ENCODE peak calls at places on chromosomes 12 and 14, in four cellular contexts. One of them, this sample, is unnamed.

GRCh38 chr12:80269953-80270552 is 170.7 kb downstream of the OTOGL start:
- DNase-seq in stomach: no peak
- DNase-seq in CD4-positive, alpha-beta T cell: no peak
- DNase-seq in lung: no peak
- DNase-seq in this sample: peak; percentile 15

GRCh38 chr14:75446447-75446846 is 18.6 kb downstream of the JDP2 start:
- DNase-seq in stomach: no peak
- DNase-seq in CD4-positive, alpha-beta T cell: no peak
- DNase-seq in lung: no peak
- DNase-seq in this sample: no peak

GRCh38 chr14:63840981-63841380 is 11.8 kb upstream of the SYNE2 start:
- DNase-seq in stomach: peak; percentile 36
- DNase-seq in CD4-positive, alpha-beta T cell: peak; percentile 57
- DNase-seq in lung: no peak
- DNase-seq in this sample: no peak

GRCh38 chr12:93572712-93573551 is 457 bp downstream of the SOCS2 start:
- DNase-seq in stomach: no peak
- DNase-seq in CD4-positive, alpha-beta T cell: peak; percentile 22
- DNase-seq in lung: no peak
- DNase-seq in this sample: peak; percentile 47

GRCh38 chr14:100282083-100282350 is 24.2 kb downstream of the SLC25A29 start:
- DNase-seq in stomach: no peak
- DNase-seq in CD4-positive, alpha-beta T cell: no peak
- DNase-seq in lung: no peak
- DNase-seq in this sample: no peak

GRCh38 chr12:5022465-5023061 is 21.1 kb upstream of the KCNA5 start:
- DNase-seq in stomach: peak; percentile 44
- DNase-seq in CD4-positive, alpha-beta T cell: peak; percentile 6
- DNase-seq in lung: no peak
- DNase-seq in this sample: peak; percentile 53

GRCh38 chr12:123329799-123330198 is 34.8 kb downstream of the SBNO1 start:
- DNase-seq in stomach: no peak
- DNase-seq in CD4-positive, alpha-beta T cell: no peak
- DNase-seq in lung: no peak
- DNase-seq in this sample: no peak

GRCh38 chr14:61589691-61590521 is 105.4 kb upstream of the HIF1A start:
- DNase-seq in stomach: no peak
- DNase-seq in CD4-positive, alpha-beta T cell: no peak
- DNase-seq in lung: no peak
- DNase-seq in this sample: no peak

GRCh38 chr14:87992349-87992719 is 648 bp downstream of the GALC start:
- DNase-seq in stomach: no peak
- DNase-seq in CD4-positive, alpha-beta T cell: no peak
- DNase-seq in lung: no peak
- DNase-seq in this sample: peak; percentile 14

GRCh38 chr14:104357689-104358527 is 219.5 kb downstream of the KIF26A start:
- DNase-seq in stomach: peak; percentile 10
- DNase-seq in CD4-positive, alpha-beta T cell: no peak
- DNase-seq in lung: no peak
- DNase-seq in this sample: no peak

GRCh38 chr14:60999536-60999935 is 18.5 kb downstream of the SLC38A6 start:
- DNase-seq in stomach: no peak
- DNase-seq in CD4-positive, alpha-beta T cell: no peak
- DNase-seq in lung: no peak
- DNase-seq in this sample: no peak

GRCh38 chr12:85804663-85805062 is 31.5 kb downstream of the RASSF9 start:
- DNase-seq in stomach: no peak
- DNase-seq in CD4-positive, alpha-beta T cell: no peak
- DNase-seq in lung: no peak
- DNase-seq in this sample: no peak

GRCh38 chr14:75515631-75515999 is 6.7 kb upstream of the BATF start:
- DNase-seq in stomach: no peak
- DNase-seq in CD4-positive, alpha-beta T cell: no peak
- DNase-seq in lung: no peak
- DNase-seq in this sample: no peak

GRCh38 chr14:78848234-78848820 is 678.2 kb downstream of the NRXN3 start:
- DNase-seq in stomach: peak; percentile 27
- DNase-seq in CD4-positive, alpha-beta T cell: no peak
- DNase-seq in lung: peak; percentile 34
- DNase-seq in this sample: peak; percentile 65

GRCh38 chr14:25048170-25049126 is 1.5 kb downstream of the STXBP6 start:
- DNase-seq in stomach: peak; percentile 34
- DNase-seq in CD4-positive, alpha-beta T cell: no peak
- DNase-seq in lung: no peak
- DNase-seq in this sample: no peak

GRCh38 chr12:91613223-91613779 is 430.7 kb upstream of the DCN start:
- DNase-seq in stomach: no peak
- DNase-seq in CD4-positive, alpha-beta T cell: no peak
- DNase-seq in lung: no peak
- DNase-seq in this sample: no peak

GRCh38 chr14:99415496-99416281 is 65.0 kb downstream of the SETD3 start:
- DNase-seq in stomach: peak; percentile 50
- DNase-seq in CD4-positive, alpha-beta T cell: peak; percentile 20
- DNase-seq in lung: peak; percentile 68
- DNase-seq in this sample: peak; percentile 66

GRCh38 chr14:50967104-50967503 is 22.8 kb upstream of the PYGL start:
- DNase-seq in stomach: no peak
- DNase-seq in CD4-positive, alpha-beta T cell: no peak
- DNase-seq in lung: no peak
- DNase-seq in this sample: no peak

GRCh38 chr12:114933428-114934160 is 249.6 kb upstream of the TBX3 start:
- DNase-seq in stomach: no peak
- DNase-seq in CD4-positive, alpha-beta T cell: no peak
- DNase-seq in lung: no peak
- DNase-seq in this sample: no peak

GRCh38 chr14:32022938-32023466 is 54.1 kb upstream of the ARHGAP5 start:
- DNase-seq in stomach: no peak
- DNase-seq in CD4-positive, alpha-beta T cell: no peak
- DNase-seq in lung: no peak
- DNase-seq in this sample: no peak

GRCh38 chr14:93010543-93011541 is 87.9 kb downstream of the CHGA start:
- DNase-seq in stomach: no peak
- DNase-seq in CD4-positive, alpha-beta T cell: no peak
- DNase-seq in lung: no peak
- DNase-seq in this sample: no peak

GRCh38 chr14:35229495-35230089 is 62.6 kb upstream of the PSMA6 start:
- DNase-seq in stomach: no peak
- DNase-seq in CD4-positive, alpha-beta T cell: no peak
- DNase-seq in lung: no peak
- DNase-seq in this sample: no peak

GRCh38 chr12:26018926-26019325 is 60.4 kb downstream of the RASSF8 start:
- DNase-seq in stomach: no peak
- DNase-seq in CD4-positive, alpha-beta T cell: no peak
- DNase-seq in lung: no peak
- DNase-seq in this sample: no peak

GRCh38 chr14:31159682-31160296 is 47.8 kb downstream of the HECTD1 start:
- DNase-seq in stomach: no peak
- DNase-seq in CD4-positive, alpha-beta T cell: no peak
- DNase-seq in lung: no peak
- DNase-seq in this sample: no peak

GRCh38 chr12:68097386-68097785 is 62.2 kb downstream of the IFNG start:
- DNase-seq in stomach: no peak
- DNase-seq in CD4-positive, alpha-beta T cell: no peak
- DNase-seq in lung: no peak
- DNase-seq in this sample: no peak

GRCh38 chr14:93430889-93431670 is at the start of gene UNC79:
- DNase-seq in stomach: no peak
- DNase-seq in CD4-positive, alpha-beta T cell: no peak
- DNase-seq in lung: no peak
- DNase-seq in this sample: peak; percentile 52

GRCh38 chr14:73746540-73747385 is 32.6 kb upstream of the PNMA1 start:
- DNase-seq in stomach: no peak
- DNase-seq in CD4-positive, alpha-beta T cell: no peak
- DNase-seq in lung: no peak
- DNase-seq in this sample: no peak
- TF ChIP-seq CTCF in stomach: no peak
- TF ChIP-seq CTCF in CD4-positive, alpha-beta T cell: no peak
- TF ChIP-seq CTCF in lung: no peak
- TF ChIP-seq CTCF in this sample: no peak

DNA sequence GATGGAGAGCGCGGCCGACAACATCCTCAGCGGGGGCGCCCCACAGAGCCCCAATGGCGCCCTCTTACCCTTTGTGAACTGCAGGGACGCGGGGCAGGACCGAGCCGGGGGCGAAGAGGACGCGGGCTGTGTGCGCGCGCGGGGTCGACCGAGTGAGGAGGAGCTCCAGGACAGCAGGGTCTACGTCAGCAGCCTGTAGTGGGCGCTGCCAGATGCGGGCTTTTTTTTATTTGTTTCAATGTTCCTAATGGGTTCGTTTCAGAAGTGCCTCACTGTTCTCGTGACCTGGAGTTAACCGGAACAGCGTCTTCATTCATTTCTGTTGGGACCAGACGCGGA is 103.8 kb upstream of the FKBP4 start:
- DNase-seq in stomach: no peak
- DNase-seq in CD4-positive, alpha-beta T cell: peak; percentile 46
- DNase-seq in lung: peak; percentile 27
- DNase-seq in this sample: peak; percentile 47
- TF ChIP-seq CTCF in stomach: no peak
- TF ChIP-seq CTCF in CD4-positive, alpha-beta T cell: no peak
- TF ChIP-seq CTCF in lung: no peak
- TF ChIP-seq CTCF in this sample: no peak

DNA sequence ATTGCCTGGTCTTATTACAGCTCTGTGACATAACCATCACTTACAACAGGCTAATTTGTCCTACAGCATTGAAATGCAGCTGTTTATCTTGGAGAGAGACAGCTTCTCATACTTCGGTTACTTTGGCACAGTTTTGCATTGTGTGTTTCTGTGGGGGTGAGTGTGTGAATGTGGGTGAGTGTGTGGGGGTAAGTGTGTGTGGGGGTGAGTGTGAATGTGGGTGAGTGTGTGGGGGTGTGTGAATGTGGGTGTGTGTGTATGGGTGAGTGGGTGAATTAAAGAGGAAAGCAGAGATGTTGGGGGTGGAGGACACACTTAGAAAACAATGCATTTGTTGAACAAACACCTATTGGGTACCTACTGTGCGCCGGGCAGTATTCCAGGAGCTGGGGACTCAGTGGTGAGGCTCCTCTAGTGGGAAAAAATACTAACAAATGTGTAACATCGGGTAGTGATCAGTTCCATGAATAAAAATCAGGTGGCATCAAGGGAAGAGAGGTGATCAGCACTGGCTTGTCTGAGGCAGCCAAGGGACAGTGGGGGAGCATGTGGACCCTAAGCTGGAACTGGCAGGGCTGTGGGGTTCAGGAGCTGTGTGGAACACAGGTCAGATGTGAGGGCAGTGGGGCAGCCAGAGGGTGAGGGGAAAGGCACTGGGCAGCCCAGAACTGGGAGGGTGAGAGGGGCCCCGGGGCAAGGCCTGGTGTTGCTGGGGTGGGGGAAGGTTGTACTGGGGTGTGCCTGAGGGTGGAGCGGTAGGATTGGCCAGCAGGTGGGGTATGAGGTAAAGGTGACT is 44.1 kb upstream of the AMN start:
- DNase-seq in stomach: no peak
- DNase-seq in CD4-positive, alpha-beta T cell: no peak
- DNase-seq in lung: no peak
- DNase-seq in this sample: no peak
- TF ChIP-seq CTCF in stomach: no peak
- TF ChIP-seq CTCF in CD4-positive, alpha-beta T cell: no peak
- TF ChIP-seq CTCF in lung: no peak
- TF ChIP-seq CTCF in this sample: no peak

DNA sequence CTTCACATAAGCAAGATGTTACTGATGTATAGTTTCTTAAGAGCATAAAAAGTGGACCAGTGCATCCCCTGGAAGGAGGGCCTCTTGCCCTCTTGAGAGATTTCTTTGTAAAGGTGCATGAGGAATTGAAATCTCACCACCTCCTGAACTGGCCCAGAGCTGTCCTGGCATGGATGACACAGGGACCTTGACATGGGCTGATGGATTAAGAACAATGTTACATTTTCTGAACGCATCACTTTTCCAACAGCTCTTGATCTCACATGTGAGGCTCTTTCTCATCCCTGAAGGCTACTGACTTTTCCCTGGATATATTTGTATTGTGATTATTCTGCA is 360.4 kb downstream of the RGS6 start:
- DNase-seq in stomach: no peak
- DNase-seq in CD4-positive, alpha-beta T cell: no peak
- DNase-seq in lung: no peak
- DNase-seq in this sample: no peak
- TF ChIP-seq CTCF in stomach: no peak
- TF ChIP-seq CTCF in CD4-positive, alpha-beta T cell: no peak
- TF ChIP-seq CTCF in lung: no peak
- TF ChIP-seq CTCF in this sample: peak; percentile 8

GRCh38 chr12:72261885-72262284 is 10.3 kb upstream of the TRHDE start:
- DNase-seq in stomach: no peak
- DNase-seq in CD4-positive, alpha-beta T cell: no peak
- DNase-seq in lung: no peak
- DNase-seq in this sample: no peak

GRCh38 chr12:72267974-72268373 is 4.2 kb upstream of the TRHDE start:
- DNase-seq in stomach: no peak
- DNase-seq in CD4-positive, alpha-beta T cell: no peak
- DNase-seq in lung: no peak
- DNase-seq in this sample: no peak

GRCh38 chr12:72269491-72269890 is 2.7 kb upstream of the TRHDE start:
- DNase-seq in stomach: no peak
- DNase-seq in CD4-positive, alpha-beta T cell: no peak
- DNase-seq in lung: no peak
- DNase-seq in this sample: no peak

GRCh38 chr12:72268386-72268785 is 3.8 kb upstream of the TRHDE start:
- DNase-seq in stomach: no peak
- DNase-seq in CD4-positive, alpha-beta T cell: no peak
- DNase-seq in lung: no peak
- DNase-seq in this sample: no peak

DNA sequence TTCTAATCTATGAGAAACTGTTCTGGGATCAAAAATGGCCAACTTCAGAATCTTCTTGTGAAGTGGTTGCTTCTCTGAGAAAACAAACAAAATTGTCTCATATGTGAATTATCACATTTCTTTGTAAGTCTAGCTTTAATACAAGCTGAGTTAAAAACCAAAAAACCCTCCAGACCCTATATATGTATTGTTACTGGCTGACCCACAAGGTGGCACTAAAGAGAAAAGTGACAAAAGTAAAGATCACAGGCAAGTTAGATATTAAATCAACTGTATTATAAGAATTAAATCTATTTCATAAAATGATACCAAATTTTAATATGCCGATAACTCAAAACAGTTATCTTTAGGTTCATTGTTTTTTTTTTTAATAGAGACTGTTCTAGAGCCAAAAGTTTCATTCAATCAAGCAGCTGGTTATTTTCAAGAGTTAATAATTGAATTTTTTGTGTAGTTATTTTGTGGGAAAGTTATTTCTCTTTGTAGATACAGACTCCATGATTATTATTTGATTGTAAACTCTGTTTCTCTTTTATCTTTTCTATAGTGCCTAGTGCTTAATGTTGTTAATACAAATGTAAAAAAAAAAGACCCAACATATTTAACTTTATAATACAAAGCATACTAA is 7.5 kb upstream of the TRHDE start:
- DNase-seq in stomach: no peak
- DNase-seq in CD4-positive, alpha-beta T cell: no peak
- DNase-seq in lung: no peak
- DNase-seq in this sample: no peak
- TF ChIP-seq CTCF in stomach: no peak
- TF ChIP-seq CTCF in CD4-positive, alpha-beta T cell: no peak
- TF ChIP-seq CTCF in lung: no peak
- TF ChIP-seq CTCF in this sample: peak; percentile 37

GRCh38 chr14:23034498-23035302 is at the start of gene PSMB5:
- DNase-seq in stomach: peak; percentile 91
- DNase-seq in CD4-positive, alpha-beta T cell: peak; percentile 78
- DNase-seq in lung: peak; percentile 91
- DNase-seq in this sample: peak; percentile 74
- TF ChIP-seq CTCF in stomach: peak; percentile 9
- TF ChIP-seq CTCF in CD4-positive, alpha-beta T cell: no peak
- TF ChIP-seq CTCF in lung: no peak
- TF ChIP-seq CTCF in this sample: no peak